ENCODE peak calls at places on chromosomes 2 and 18, in eight cellular contexts. One of them, this sample, is unnamed.

GRCh38 chr2:97713296-97714083 is at the start of gene ZAP70:
- DNase-seq in K562: no peak
- DNase-seq in HCT116: no peak
- DNase-seq in H1: no peak
- DNase-seq in HepG2: peak; percentile 24
- DNase-seq in A549: no peak
- DNase-seq in SK-N-SH: no peak
- DNase-seq in GM12878: no peak
- DNase-seq in this sample: no peak

GRCh38 chr2:107009275-107009674 is 123.3 kb upstream of the ST6GAL2 start:
- DNase-seq in K562: no peak
- DNase-seq in HCT116: no peak
- DNase-seq in H1: no peak
- DNase-seq in HepG2: no peak
- DNase-seq in A549: no peak
- DNase-seq in SK-N-SH: no peak
- DNase-seq in GM12878: no peak
- DNase-seq in this sample: no peak

GRCh38 chr2:40556739-40557138 is 104.8 kb upstream of the SLC8A1 start:
- DNase-seq in K562: no peak
- DNase-seq in HCT116: no peak
- DNase-seq in H1: no peak
- DNase-seq in HepG2: no peak
- DNase-seq in A549: no peak
- DNase-seq in SK-N-SH: no peak
- DNase-seq in GM12878: no peak
- DNase-seq in this sample: peak; percentile 32

GRCh38 chr2:216563646-216564045 is 65.0 kb downstream of the RPL37A start:
- DNase-seq in K562: no peak
- DNase-seq in HCT116: no peak
- DNase-seq in H1: no peak
- DNase-seq in HepG2: no peak
- DNase-seq in A549: no peak
- DNase-seq in SK-N-SH: no peak
- DNase-seq in GM12878: no peak
- DNase-seq in this sample: no peak

GRCh38 chr2:204072443-204073324 is 136.1 kb downstream of the ICOS start:
- DNase-seq in K562: peak; percentile 38
- DNase-seq in HCT116: peak; percentile 21
- DNase-seq in H1: peak; percentile 38
- DNase-seq in HepG2: peak; percentile 11
- DNase-seq in A549: peak; percentile 8
- DNase-seq in SK-N-SH: peak; percentile 16
- DNase-seq in GM12878: no peak
- DNase-seq in this sample: no peak

GRCh38 chr18:5895300-5895885 is at the start of gene TMEM200C:
- DNase-seq in K562: no peak
- DNase-seq in HCT116: no peak
- DNase-seq in H1: no peak
- DNase-seq in HepG2: no peak
- DNase-seq in A549: no peak
- DNase-seq in SK-N-SH: peak; percentile 86
- DNase-seq in GM12878: no peak
- DNase-seq in this sample: peak; percentile 43

GRCh38 chr18:10768221-10768620 is 242.4 kb downstream of the NAPG start:
- DNase-seq in K562: no peak
- DNase-seq in HCT116: no peak
- DNase-seq in H1: no peak
- DNase-seq in HepG2: no peak
- DNase-seq in A549: no peak
- DNase-seq in SK-N-SH: no peak
- DNase-seq in GM12878: no peak
- DNase-seq in this sample: no peak

GRCh38 chr18:51020536-51020935 is 9.5 kb upstream of the SMAD4 start:
- DNase-seq in K562: no peak
- DNase-seq in HCT116: no peak
- DNase-seq in H1: no peak
- DNase-seq in HepG2: no peak
- DNase-seq in A549: no peak
- DNase-seq in SK-N-SH: no peak
- DNase-seq in GM12878: no peak
- DNase-seq in this sample: no peak

GRCh38 chr18:14086459-14087231 is 45.6 kb downstream of the ZNF519 start:
- DNase-seq in K562: peak; percentile 32
- DNase-seq in HCT116: no peak
- DNase-seq in H1: peak; percentile 34
- DNase-seq in HepG2: peak; percentile 50
- DNase-seq in A549: peak; percentile 2
- DNase-seq in SK-N-SH: peak; percentile 45
- DNase-seq in GM12878: no peak
- DNase-seq in this sample: peak; percentile 37

GRCh38 chr2:31413876-31414550 is 529 bp downstream of the XDH start:
- DNase-seq in K562: no peak
- DNase-seq in HCT116: no peak
- DNase-seq in H1: no peak
- DNase-seq in HepG2: no peak
- DNase-seq in A549: no peak
- DNase-seq in SK-N-SH: peak; percentile 27
- DNase-seq in GM12878: no peak
- DNase-seq in this sample: no peak

GRCh38 chr2:44358498-44358897 is 2.8 kb downstream of the PREPL start:
- DNase-seq in K562: no peak
- DNase-seq in HCT116: no peak
- DNase-seq in H1: no peak
- DNase-seq in HepG2: no peak
- DNase-seq in A549: no peak
- DNase-seq in SK-N-SH: no peak
- DNase-seq in GM12878: peak; percentile 64
- DNase-seq in this sample: peak; percentile 70

GRCh38 chr2:104378853-104379374 is 475.0 kb upstream of the POU3F3 start:
- DNase-seq in K562: peak; percentile 25
- DNase-seq in HCT116: no peak
- DNase-seq in H1: peak; percentile 3
- DNase-seq in HepG2: peak; percentile 4
- DNase-seq in A549: peak; percentile 19
- DNase-seq in SK-N-SH: peak; percentile 77
- DNase-seq in GM12878: no peak
- DNase-seq in this sample: no peak

GRCh38 chr2:3535794-3536681 is 16.7 kb upstream of the ADI1 start:
- DNase-seq in K562: peak; percentile 66
- DNase-seq in HCT116: peak; percentile 26
- DNase-seq in H1: no peak
- DNase-seq in HepG2: peak; percentile 88
- DNase-seq in A549: no peak
- DNase-seq in SK-N-SH: peak; percentile 37
- DNase-seq in GM12878: no peak
- DNase-seq in this sample: peak; percentile 94

GRCh38 chr18:54279477-54280205 is 10.3 kb downstream of the POLI start:
- DNase-seq in K562: no peak
- DNase-seq in HCT116: no peak
- DNase-seq in H1: no peak
- DNase-seq in HepG2: peak; percentile 26
- DNase-seq in A549: no peak
- DNase-seq in SK-N-SH: no peak
- DNase-seq in GM12878: no peak
- DNase-seq in this sample: no peak

GRCh38 chr18:54280206-54280550 is 10.9 kb downstream of the POLI start:
- DNase-seq in K562: peak; percentile 8
- DNase-seq in HCT116: no peak
- DNase-seq in H1: no peak
- DNase-seq in HepG2: no peak
- DNase-seq in A549: no peak
- DNase-seq in SK-N-SH: no peak
- DNase-seq in GM12878: no peak
- DNase-seq in this sample: no peak

GRCh38 chr18:54284535-54284934 is 15.2 kb downstream of the POLI start:
- DNase-seq in K562: no peak
- DNase-seq in HCT116: no peak
- DNase-seq in H1: no peak
- DNase-seq in HepG2: no peak
- DNase-seq in A549: no peak
- DNase-seq in SK-N-SH: no peak
- DNase-seq in GM12878: no peak
- DNase-seq in this sample: no peak

DNA sequence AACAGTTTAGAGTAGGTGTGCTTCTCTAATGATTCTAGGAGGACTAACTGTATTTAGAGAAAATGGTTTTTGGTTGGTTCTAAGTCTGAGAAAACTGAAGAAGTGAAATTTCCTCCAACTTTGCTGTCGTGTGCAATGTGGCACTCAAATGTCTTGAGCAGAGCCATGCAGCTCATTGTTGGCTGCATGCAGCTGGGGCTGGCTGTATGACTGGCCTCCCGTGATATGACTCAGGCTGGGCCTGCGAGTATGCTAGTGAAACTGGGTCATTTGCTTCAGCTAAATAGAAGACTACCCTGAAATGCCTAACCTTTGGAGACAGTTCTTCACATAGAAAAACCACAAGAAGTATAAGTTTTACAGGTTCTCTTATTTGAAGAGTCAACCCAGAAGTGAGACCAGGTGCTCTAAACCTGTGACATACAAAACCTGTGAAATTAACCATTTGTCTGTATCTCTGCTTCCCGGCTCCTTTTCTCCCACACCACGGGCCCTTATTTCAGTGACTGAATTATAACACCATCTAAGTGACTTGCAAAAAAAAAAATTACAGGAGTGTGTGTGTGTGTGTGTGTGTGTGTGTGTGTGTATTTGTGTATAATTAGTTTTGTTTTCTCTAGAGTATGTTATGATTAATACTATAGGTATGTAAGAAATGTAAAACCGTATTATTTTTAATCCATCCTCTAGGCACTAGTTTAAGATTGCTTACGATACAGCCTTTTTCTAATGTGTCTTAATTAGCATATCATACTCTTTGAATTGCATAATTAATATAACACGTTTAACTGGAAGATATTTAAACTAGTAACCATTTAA is 15.9 kb downstream of the POLI start:
- DNase-seq in K562: peak; percentile 6
- DNase-seq in HCT116: no peak
- DNase-seq in H1: no peak
- DNase-seq in HepG2: no peak
- DNase-seq in A549: no peak
- DNase-seq in SK-N-SH: no peak
- DNase-seq in GM12878: peak; percentile 97
- DNase-seq in this sample: peak; percentile 75
- TF ChIP-seq RAD21 in K562: no peak
- TF ChIP-seq RAD21 in HCT116: no peak
- TF ChIP-seq RAD21 in H1: no peak
- TF ChIP-seq RAD21 in HepG2: no peak
- TF ChIP-seq RAD21 in A549: no peak
- TF ChIP-seq RAD21 in SK-N-SH: no peak
- TF ChIP-seq RAD21 in GM12878: peak; percentile 6
- TF ChIP-seq RAD21 in this sample: no peak

GRCh38 chr2:5690231-5690630 is 2.0 kb upstream of the SOX11 start:
- DNase-seq in K562: no peak
- DNase-seq in HCT116: no peak
- DNase-seq in H1: no peak
- DNase-seq in HepG2: no peak
- DNase-seq in A549: no peak
- DNase-seq in SK-N-SH: no peak
- DNase-seq in GM12878: no peak
- DNase-seq in this sample: peak; percentile 28

GRCh38 chr2:5689790-5690189 is 2.4 kb upstream of the SOX11 start:
- DNase-seq in K562: no peak
- DNase-seq in HCT116: no peak
- DNase-seq in H1: no peak
- DNase-seq in HepG2: no peak
- DNase-seq in A549: no peak
- DNase-seq in SK-N-SH: no peak
- DNase-seq in GM12878: no peak
- DNase-seq in this sample: no peak

GRCh38 chr2:5691659-5692529 is at the start of gene SOX11:
- DNase-seq in K562: no peak
- DNase-seq in HCT116: no peak
- DNase-seq in H1: peak; percentile 74
- DNase-seq in HepG2: no peak
- DNase-seq in A549: no peak
- DNase-seq in SK-N-SH: peak; percentile 99
- DNase-seq in GM12878: no peak
- DNase-seq in this sample: peak; percentile 95

GRCh38 chr2:5692561-5693287 is 540 bp downstream of the SOX11 start:
- DNase-seq in K562: no peak
- DNase-seq in HCT116: no peak
- DNase-seq in H1: no peak
- DNase-seq in HepG2: no peak
- DNase-seq in A549: no peak
- DNase-seq in SK-N-SH: peak; percentile 68
- DNase-seq in GM12878: no peak
- DNase-seq in this sample: peak; percentile 44

GRCh38 chr2:5690718-5691658 is 1.2 kb upstream of the SOX11 start:
- DNase-seq in K562: no peak
- DNase-seq in HCT116: no peak
- DNase-seq in H1: no peak
- DNase-seq in HepG2: no peak
- DNase-seq in A549: no peak
- DNase-seq in SK-N-SH: peak; percentile 92
- DNase-seq in GM12878: no peak
- DNase-seq in this sample: peak; percentile 66
- TF ChIP-seq RAD21 in K562: no peak
- TF ChIP-seq RAD21 in HCT116: no peak
- TF ChIP-seq RAD21 in H1: no peak
- TF ChIP-seq RAD21 in HepG2: no peak
- TF ChIP-seq RAD21 in A549: no peak
- TF ChIP-seq RAD21 in SK-N-SH: no peak
- TF ChIP-seq RAD21 in GM12878: no peak
- TF ChIP-seq RAD21 in this sample: no peak

DNA sequence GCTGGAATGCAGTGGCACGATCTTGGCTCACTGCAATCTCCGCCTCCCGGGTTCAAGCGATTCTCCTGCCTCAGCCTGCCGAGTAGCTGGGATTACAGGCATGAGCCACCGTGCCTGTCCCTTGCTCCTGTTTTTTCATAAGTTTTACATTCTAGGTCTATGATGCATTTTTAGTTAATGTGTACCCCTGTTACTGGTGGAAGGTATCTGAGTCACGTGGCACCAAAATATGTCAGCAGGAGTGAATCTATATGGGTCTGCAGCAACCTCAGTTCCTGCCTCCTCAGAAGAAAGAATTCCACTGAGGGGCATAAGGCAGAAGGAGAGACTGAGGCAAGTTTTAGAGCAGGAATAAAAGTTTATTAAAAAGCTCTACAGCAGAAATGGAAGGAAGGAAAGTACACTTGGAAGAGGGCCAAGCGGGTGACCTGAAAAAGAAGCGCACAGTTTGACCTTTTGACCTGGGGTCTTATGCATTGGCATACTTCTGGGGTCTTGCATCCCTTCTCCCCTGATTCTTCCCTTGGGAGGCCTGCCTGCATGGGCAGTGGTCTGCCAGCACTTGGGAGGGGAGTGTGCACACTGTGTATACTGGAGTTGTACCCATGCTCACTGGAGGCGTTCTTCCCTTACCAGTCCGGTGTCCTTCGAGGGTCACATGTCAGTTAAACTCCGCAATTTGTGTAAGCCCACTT is 1.1 kb upstream of the MFSD2B start:
- DNase-seq in K562: no peak
- DNase-seq in HCT116: no peak
- DNase-seq in H1: no peak
- DNase-seq in HepG2: peak; percentile 36
- DNase-seq in A549: peak; percentile 56
- DNase-seq in SK-N-SH: no peak
- DNase-seq in GM12878: no peak
- DNase-seq in this sample: no peak
- TF ChIP-seq RAD21 in K562: no peak
- TF ChIP-seq RAD21 in HCT116: no peak
- TF ChIP-seq RAD21 in H1: no peak
- TF ChIP-seq RAD21 in HepG2: no peak
- TF ChIP-seq RAD21 in A549: no peak
- TF ChIP-seq RAD21 in SK-N-SH: no peak
- TF ChIP-seq RAD21 in GM12878: no peak
- TF ChIP-seq RAD21 in this sample: no peak

GRCh38 chr18:76306685-76307292 is 188.3 kb downstream of the ZNF516 start:
- DNase-seq in K562: peak; percentile 6
- DNase-seq in HCT116: peak; percentile 12
- DNase-seq in H1: no peak
- DNase-seq in HepG2: no peak
- DNase-seq in A549: no peak
- DNase-seq in SK-N-SH: no peak
- DNase-seq in GM12878: peak; percentile 37
- DNase-seq in this sample: no peak
- TF ChIP-seq RAD21 in K562: no peak
- TF ChIP-seq RAD21 in HCT116: no peak
- TF ChIP-seq RAD21 in H1: peak; percentile 35
- TF ChIP-seq RAD21 in HepG2: no peak
- TF ChIP-seq RAD21 in A549: no peak
- TF ChIP-seq RAD21 in SK-N-SH: no peak
- TF ChIP-seq RAD21 in GM12878: no peak
- TF ChIP-seq RAD21 in this sample: no peak

This sample was measured in IMR-90.